ENCODE peak calls at places on chromosomes 7 and 10, in ten cellular contexts. L is T follicular helper cell; U is activated naive CD4-positive, alpha-beta T cell treated with anti-CD3 and anti-CD28 coated beads, Interleukin-2, amount 50 U/mL, for 72 hours; Q is fibroblast of gingiva; H is CD4-positive, CD25-positive, alpha-beta regulatory T cell; Z is LNCaP clone FGC; G is Ammon's horn; J is T-helper 1 cell; V is left cardiac atrium; X is HFF-Myc. E is an unnamed sample.

GRCh38 chr10:21135396-21135973 is 238.4 kb upstream of the NEBL start:
- DNase-seq in L (no peak), G (peak; percentile 43), Z (no peak), U (no peak), J (no peak), H (no peak), V (no peak), Q (no peak), X (no peak), E (no peak)

GRCh38 chr7:123616244-123616643 is 14.6 kb downstream of the ASB15 start:
- DNase-seq in G (no peak), H (no peak), U (no peak), L (no peak), X (no peak), J (no peak), Q (peak; percentile 26), Z (no peak), V (no peak), E (no peak)

GRCh38 chr10:43137701-43137970 is 609 bp upstream of the CSGALNACT2 start:
- DNase-seq in U (peak; percentile 42), G (peak; percentile 67), L (no peak), Q (peak; percentile 66), H (peak; percentile 29), J (peak; percentile 38), V (peak; percentile 60), X (no peak), Z (no peak), E (peak; percentile 87)

GRCh38 chr7:47325337-47325736 is 256.6 kb downstream of the TNS3 start:
- DNase-seq in U (no peak), L (no peak), H (no peak), Q (no peak), Z (no peak), J (no peak), G (no peak), V (no peak), X (no peak), E (no peak)

GRCh38 chr7:116432517-116432916 is 67.0 kb upstream of the CAV2 start:
- DNase-seq in X (no peak), J (no peak), Q (no peak), G (no peak), L (no peak), Z (no peak), U (no peak), H (no peak), V (no peak), E (no peak)

GRCh38 chr7:30867483-30867882 is 44.2 kb upstream of the AQP1 start:
- DNase-seq in U (no peak), L (no peak), J (no peak), X (no peak), V (no peak), G (no peak), H (no peak), Z (no peak), Q (no peak), E (peak; percentile 15)

GRCh38 chr10:1677307-1677939 is 59.9 kb downstream of the ADARB2 start:
- DNase-seq in H (no peak), X (no peak), U (no peak), L (no peak), Z (no peak), Q (no peak), V (no peak), J (no peak), G (no peak), E (no peak)

GRCh38 chr10:13791483-13791882 is 204.7 kb downstream of the PRPF18 start:
- DNase-seq in L (no peak), Z (no peak), J (no peak), V (no peak), Q (no peak), H (no peak), G (peak; percentile 22), X (no peak), U (no peak), E (no peak)

GRCh38 chr7:107167483-107168232 is 1.1 kb upstream of the HBP1 start:
- DNase-seq in L (peak; percentile 71), Z (no peak), U (no peak), V (peak; percentile 67), G (peak; percentile 68), X (peak; percentile 66), H (peak; percentile 69), Q (peak; percentile 75), J (no peak), E (no peak)

GRCh38 chr7:1494447-1494846 is 9.7 kb downstream of the INTS1 start:
- DNase-seq in Z (no peak), X (no peak), Q (no peak), G (peak; percentile 50), U (no peak), V (no peak), L (no peak), H (no peak), J (no peak), E (no peak)

GRCh38 chr10:66513504-66513903 is 412.3 kb upstream of the LRRTM3 start:
- DNase-seq in U (no peak), V (no peak), J (no peak), X (no peak), H (no peak), L (no peak), Q (no peak), G (no peak), Z (no peak), E (no peak)